ENCODE peak calls at places on chromosomes 6 and 20, in five cellular contexts. L, W, B, Z and U are unnamed samples.

GRCh38 chr6:105844275-105844848 is 241.8 kb upstream of the PRDM1 start:
- DNase-seq in L (no peak), W (no peak), B (no peak), Z (no peak), U (no peak)

GRCh38 chr6:135534773-135535380 is 37.3 kb upstream of the AHI1 start:
- DNase-seq in L (peak), W (no peak), B (no peak), Z (no peak), U (no peak)

GRCh38 chr20:49637238-49637637 is 69.3 kb upstream of the PTGIS start:
- DNase-seq in L (no peak), W (no peak), B (no peak), Z (no peak), U (no peak)

GRCh38 chr6:101614774-101615173 is 221.3 kb downstream of the GRIK2 start:
- DNase-seq in L (peak), W (no peak), B (no peak), Z (no peak), U (no peak)

GRCh38 chr20:48489656-48490055 is 338.1 kb downstream of the PREX1 start:
- DNase-seq in L (no peak), W (no peak), B (no peak), Z (no peak), U (peak)

GRCh38 chr6:2222275-2222842 is 23.0 kb downstream of the GMDS start:
- DNase-seq in L (no peak), W (no peak), B (no peak), Z (no peak), U (no peak)

GRCh38 chr6:159212026-159212425 is 42.8 kb downstream of the FNDC1 start:
- DNase-seq in L (no peak), W (no peak), B (peak), Z (no peak), U (peak)

GRCh38 chr20:63290677-63291472 is 2.1 kb upstream of the COL20A1 start:
- DNase-seq in L (peak), W (peak), B (peak), Z (peak), U (peak)

GRCh38 chr20:45100563-45101245 is at the start of gene KCNS1:
- DNase-seq in L (peak), W (peak), B (no peak), Z (no peak), U (no peak)

GRCh38 chr6:72865467-72865866 is 243.6 kb downstream of the KCNQ5 start:
- DNase-seq in L (peak), W (no peak), B (no peak), Z (no peak), U (no peak)

GRCh38 chr6:63731946-63732735 is 96.5 kb downstream of the PHF3 start:
- DNase-seq in L (peak), W (no peak), B (no peak), Z (no peak), U (no peak)

GRCh38 chr6:150409576-150410066 is 40.8 kb downstream of the IYD start:
- DNase-seq in L (no peak), W (peak), B (peak), Z (no peak), U (peak)

GRCh38 chr20:33704197-33704924 is 15.7 kb downstream of the PXMP4 start:
- DNase-seq in L (no peak), W (no peak), B (no peak), Z (no peak), U (peak)

GRCh38 chr20:58870293-58871014 is 17.9 kb downstream of the GNAS start:
- DNase-seq in L (peak), W (peak), B (peak), Z (peak), U (peak)

GRCh38 chr6:85865665-85866372 is 223.1 kb upstream of the SYNCRIP start:
- DNase-seq in L (peak), W (peak), B (peak), Z (no peak), U (no peak)

GRCh38 chr6:142478117-142478516 is 176.3 kb downstream of the ADGRG6 start:
- DNase-seq in L (peak), W (no peak), B (no peak), Z (no peak), U (peak)

GRCh38 chr20:57008217-57008616 is 258.2 kb downstream of the BMP7 start:
- DNase-seq in L (no peak), W (no peak), B (no peak), Z (no peak), U (no peak)

GRCh38 chr6:131258010-131258652 is 122.9 kb downstream of the AKAP7 start:
- DNase-seq in L (no peak), W (no peak), B (no peak), Z (no peak), U (no peak)

GRCh38 chr20:57847104-57847503 is 137.3 kb upstream of the PMEPA1 start:
- DNase-seq in L (no peak), W (no peak), B (no peak), Z (no peak), U (peak)

GRCh38 chr20:43870484-43870883 is 44.2 kb upstream of the TOX2 start:
- DNase-seq in L (no peak), W (no peak), B (no peak), Z (no peak), U (no peak)

GRCh38 chr6:112502348-112503130 is 155.4 kb downstream of the RFPL4B start:
- DNase-seq in L (peak), W (no peak), B (no peak), Z (no peak), U (peak)

GRCh38 chr6:33974471-33974870 is 170.7 kb upstream of the MLN start:
- DNase-seq in L (no peak), W (peak), B (no peak), Z (no peak), U (no peak)

GRCh38 chr6:138817799-138818198 is 21.9 kb downstream of the ECT2L start:
- DNase-seq in L (peak), W (peak), B (peak), Z (no peak), U (peak)

GRCh38 chr6:108432792-108433191 is 127.9 kb upstream of the FOXO3 start:
- DNase-seq in L (no peak), W (no peak), B (no peak), Z (no peak), U (no peak)

GRCh38 chr6:151610336-151610735 is 116.5 kb downstream of the CCDC170 start:
- DNase-seq in L (no peak), W (no peak), B (no peak), Z (no peak), U (no peak)

GRCh38 chr6:137738197-137738596 is 128.9 kb upstream of the TNFAIP3 start:
- DNase-seq in L (peak), W (no peak), B (no peak), Z (no peak), U (no peak)

GRCh38 chr20:7003598-7003997 is 236.1 kb downstream of the BMP2 start:
- DNase-seq in L (no peak), W (no peak), B (no peak), Z (no peak), U (no peak)

GRCh38 chr6:130161627-130162404 is 60.9 kb downstream of the SAMD3 start:
- DNase-seq in L (peak), W (no peak), B (no peak), Z (no peak), U (no peak)

GRCh38 chr20:13858496-13859270 is 73.9 kb downstream of the NDUFAF5 start:
- DNase-seq in L (no peak), W (no peak), B (no peak), Z (no peak), U (no peak)

GRCh38 chr6:36752187-36752885 is 54.7 kb downstream of the RAB44 start:
- DNase-seq in L (no peak), W (no peak), B (no peak), Z (no peak), U (peak)

GRCh38 chr6:29797120-29797519 is 30.5 kb upstream of the HLA-G start:
- DNase-seq in L (peak), W (no peak), B (no peak), Z (no peak), U (no peak)

GRCh38 chr6:161745594-161745993 is 471.7 kb upstream of the AGPAT4 start:
- DNase-seq in L (no peak), W (no peak), B (no peak), Z (no peak), U (no peak)

GRCh38 chr6:135325624-135326424 is 144.7 kb downstream of the MYB start:
- DNase-seq in L (peak), W (no peak), B (no peak), Z (no peak), U (no peak)

GRCh38 chr20:54200487-54201267 is 7.2 kb upstream of the PFDN4 start:
- DNase-seq in L (no peak), W (no peak), B (no peak), Z (no peak), U (no peak)

GRCh38 chr6:27768556-27768955 is 143.6 kb downstream of the OR2B2 start:
- DNase-seq in L (no peak), W (no peak), B (no peak), Z (no peak), U (no peak)